ENCODE peak calls at places on chromosomes 3 and 15, in nine cellular contexts. One of them, this sample, is unnamed.
A peak's percentile ranks its signal among the peaks of the same experiment; 100 is the strongest.

GRCh38 chr15:37709669-37710068 is 224.8 kb upstream of the TMCO5A start:
- DNase-seq in A172: no peak
- DNase-seq in naive thymus-derived CD8-positive, alpha-beta T cell: no peak
- DNase-seq in HT1080: no peak
- DNase-seq in ecto neural progenitor cell: no peak
- DNase-seq in T-helper 17 cell: no peak
- DNase-seq in EH: no peak
- DNase-seq in stimulated activated CD4-positive, alpha-beta T cell treated with anti-CD3 and anti-CD28 coated beads, Interleukin-1b, Interleukin-23, amount 100 ng/mL, for 1 hour: no peak
- DNase-seq in heart right ventricle: no peak
- DNase-seq in this sample: no peak

GRCh38 chr3:112653881-112654300 is 12.9 kb upstream of the CCDC80 start:
- DNase-seq in EH: peak; percentile 95
- DNase-seq in stimulated activated CD4-positive, alpha-beta T cell treated with anti-CD3 and anti-CD28 coated beads, Interleukin-1b, Interleukin-23, amount 100 ng/mL, for 1 hour: no peak
- DNase-seq in T-helper 17 cell: no peak
- DNase-seq in heart right ventricle: peak; percentile 79
- DNase-seq in HT1080: peak; percentile 84
- DNase-seq in ecto neural progenitor cell: no peak
- DNase-seq in A172: peak; percentile 69
- DNase-seq in naive thymus-derived CD8-positive, alpha-beta T cell: no peak
- DNase-seq in this sample: peak; percentile 64

GRCh38 chr3:46867550-46867898 is 4.3 kb upstream of the MYL3 start:
- DNase-seq in naive thymus-derived CD8-positive, alpha-beta T cell: no peak
- DNase-seq in ecto neural progenitor cell: no peak
- DNase-seq in HT1080: no peak
- DNase-seq in A172: no peak
- DNase-seq in EH: no peak
- DNase-seq in heart right ventricle: peak; percentile 88
- DNase-seq in stimulated activated CD4-positive, alpha-beta T cell treated with anti-CD3 and anti-CD28 coated beads, Interleukin-1b, Interleukin-23, amount 100 ng/mL, for 1 hour: no peak
- DNase-seq in T-helper 17 cell: no peak
- DNase-seq in this sample: no peak

GRCh38 chr3:141452045-141452444 is 34.8 kb upstream of the RASA2 start:
- DNase-seq in heart right ventricle: no peak
- DNase-seq in EH: peak; percentile 76
- DNase-seq in A172: peak; percentile 40
- DNase-seq in stimulated activated CD4-positive, alpha-beta T cell treated with anti-CD3 and anti-CD28 coated beads, Interleukin-1b, Interleukin-23, amount 100 ng/mL, for 1 hour: no peak
- DNase-seq in naive thymus-derived CD8-positive, alpha-beta T cell: peak; percentile 72
- DNase-seq in HT1080: peak; percentile 64
- DNase-seq in T-helper 17 cell: peak; percentile 22
- DNase-seq in ecto neural progenitor cell: no peak
- DNase-seq in this sample: peak; percentile 31

GRCh38 chr15:59918994-59919951 is 84.8 kb upstream of the FOXB1 start:
- DNase-seq in heart right ventricle: no peak
- DNase-seq in EH: peak; percentile 22
- DNase-seq in ecto neural progenitor cell: no peak
- DNase-seq in stimulated activated CD4-positive, alpha-beta T cell treated with anti-CD3 and anti-CD28 coated beads, Interleukin-1b, Interleukin-23, amount 100 ng/mL, for 1 hour: peak; percentile 13
- DNase-seq in A172: peak; percentile 87
- DNase-seq in naive thymus-derived CD8-positive, alpha-beta T cell: no peak
- DNase-seq in T-helper 17 cell: no peak
- DNase-seq in HT1080: peak; percentile 91
- DNase-seq in this sample: peak; percentile 92

GRCh38 chr3:197487911-197488391 is 67.8 kb downstream of the BDH1 start:
- DNase-seq in stimulated activated CD4-positive, alpha-beta T cell treated with anti-CD3 and anti-CD28 coated beads, Interleukin-1b, Interleukin-23, amount 100 ng/mL, for 1 hour: no peak
- DNase-seq in heart right ventricle: peak; percentile 44
- DNase-seq in HT1080: peak; percentile 98
- DNase-seq in ecto neural progenitor cell: no peak
- DNase-seq in A172: peak; percentile 97
- DNase-seq in naive thymus-derived CD8-positive, alpha-beta T cell: no peak
- DNase-seq in T-helper 17 cell: no peak
- DNase-seq in EH: peak; percentile 99
- DNase-seq in this sample: peak; percentile 94

GRCh38 chr3:38109580-38110313 is 27.2 kb downstream of the ACAA1 start:
- DNase-seq in EH: no peak
- DNase-seq in naive thymus-derived CD8-positive, alpha-beta T cell: no peak
- DNase-seq in HT1080: no peak
- DNase-seq in A172: no peak
- DNase-seq in stimulated activated CD4-positive, alpha-beta T cell treated with anti-CD3 and anti-CD28 coated beads, Interleukin-1b, Interleukin-23, amount 100 ng/mL, for 1 hour: no peak
- DNase-seq in ecto neural progenitor cell: no peak
- DNase-seq in heart right ventricle: no peak
- DNase-seq in T-helper 17 cell: no peak
- DNase-seq in this sample: no peak

GRCh38 chr3:7368597-7368996 is 507.7 kb downstream of the GRM7 start:
- DNase-seq in HT1080: no peak
- DNase-seq in heart right ventricle: no peak
- DNase-seq in naive thymus-derived CD8-positive, alpha-beta T cell: no peak
- DNase-seq in ecto neural progenitor cell: no peak
- DNase-seq in stimulated activated CD4-positive, alpha-beta T cell treated with anti-CD3 and anti-CD28 coated beads, Interleukin-1b, Interleukin-23, amount 100 ng/mL, for 1 hour: no peak
- DNase-seq in A172: no peak
- DNase-seq in EH: no peak
- DNase-seq in T-helper 17 cell: no peak
- DNase-seq in this sample: no peak

GRCh38 chr15:70882361-70882760 is 9.9 kb downstream of the THAP10 start:
- DNase-seq in stimulated activated CD4-positive, alpha-beta T cell treated with anti-CD3 and anti-CD28 coated beads, Interleukin-1b, Interleukin-23, amount 100 ng/mL, for 1 hour: no peak
- DNase-seq in A172: no peak
- DNase-seq in HT1080: peak; percentile 53
- DNase-seq in naive thymus-derived CD8-positive, alpha-beta T cell: no peak
- DNase-seq in EH: no peak
- DNase-seq in heart right ventricle: no peak
- DNase-seq in ecto neural progenitor cell: no peak
- DNase-seq in T-helper 17 cell: no peak
- DNase-seq in this sample: peak; percentile 14

GRCh38 chr15:29451201-29451781 is 181.7 kb upstream of the NSMCE3 start:
- DNase-seq in HT1080: no peak
- DNase-seq in heart right ventricle: no peak
- DNase-seq in EH: no peak
- DNase-seq in naive thymus-derived CD8-positive, alpha-beta T cell: no peak
- DNase-seq in ecto neural progenitor cell: peak; percentile 59
- DNase-seq in A172: no peak
- DNase-seq in T-helper 17 cell: no peak
- DNase-seq in stimulated activated CD4-positive, alpha-beta T cell treated with anti-CD3 and anti-CD28 coated beads, Interleukin-1b, Interleukin-23, amount 100 ng/mL, for 1 hour: no peak
- DNase-seq in this sample: no peak

GRCh38 chr3:27568393-27568792 is 84.2 kb upstream of the SLC4A7 start:
- DNase-seq in EH: peak; percentile 98
- DNase-seq in T-helper 17 cell: no peak
- DNase-seq in naive thymus-derived CD8-positive, alpha-beta T cell: no peak
- DNase-seq in stimulated activated CD4-positive, alpha-beta T cell treated with anti-CD3 and anti-CD28 coated beads, Interleukin-1b, Interleukin-23, amount 100 ng/mL, for 1 hour: no peak
- DNase-seq in A172: peak; percentile 64
- DNase-seq in heart right ventricle: peak; percentile 42
- DNase-seq in ecto neural progenitor cell: no peak
- DNase-seq in HT1080: no peak
- DNase-seq in this sample: peak; percentile 80

GRCh38 chr3:120338517-120338916 is 10.6 kb downstream of the LRRC58 start:
- DNase-seq in EH: no peak
- DNase-seq in stimulated activated CD4-positive, alpha-beta T cell treated with anti-CD3 and anti-CD28 coated beads, Interleukin-1b, Interleukin-23, amount 100 ng/mL, for 1 hour: no peak
- DNase-seq in HT1080: no peak
- DNase-seq in heart right ventricle: no peak
- DNase-seq in T-helper 17 cell: no peak
- DNase-seq in ecto neural progenitor cell: no peak
- DNase-seq in naive thymus-derived CD8-positive, alpha-beta T cell: no peak
- DNase-seq in A172: no peak
- DNase-seq in this sample: no peak

GRCh38 chr3:124097362-124098120 is 105.6 kb upstream of the ROPN1 start:
- DNase-seq in HT1080: peak; percentile 87
- DNase-seq in EH: no peak
- DNase-seq in heart right ventricle: no peak
- DNase-seq in naive thymus-derived CD8-positive, alpha-beta T cell: no peak
- DNase-seq in A172: peak; percentile 56
- DNase-seq in stimulated activated CD4-positive, alpha-beta T cell treated with anti-CD3 and anti-CD28 coated beads, Interleukin-1b, Interleukin-23, amount 100 ng/mL, for 1 hour: no peak
- DNase-seq in ecto neural progenitor cell: no peak
- DNase-seq in T-helper 17 cell: no peak
- DNase-seq in this sample: peak; percentile 13

GRCh38 chr15:63465104-63465503 is 39.3 kb upstream of the USP3 start:
- DNase-seq in EH: peak; percentile 83
- DNase-seq in ecto neural progenitor cell: no peak
- DNase-seq in T-helper 17 cell: no peak
- DNase-seq in naive thymus-derived CD8-positive, alpha-beta T cell: no peak
- DNase-seq in stimulated activated CD4-positive, alpha-beta T cell treated with anti-CD3 and anti-CD28 coated beads, Interleukin-1b, Interleukin-23, amount 100 ng/mL, for 1 hour: no peak
- DNase-seq in HT1080: peak; percentile 32
- DNase-seq in A172: peak; percentile 66
- DNase-seq in heart right ventricle: no peak
- DNase-seq in this sample: peak; percentile 52

GRCh38 chr3:105351821-105352220 is 14.9 kb upstream of the ALCAM start:
- DNase-seq in EH: peak; percentile 76
- DNase-seq in naive thymus-derived CD8-positive, alpha-beta T cell: no peak
- DNase-seq in ecto neural progenitor cell: no peak
- DNase-seq in T-helper 17 cell: no peak
- DNase-seq in HT1080: peak; percentile 88
- DNase-seq in heart right ventricle: no peak
- DNase-seq in A172: peak; percentile 61
- DNase-seq in stimulated activated CD4-positive, alpha-beta T cell treated with anti-CD3 and anti-CD28 coated beads, Interleukin-1b, Interleukin-23, amount 100 ng/mL, for 1 hour: no peak
- DNase-seq in this sample: peak; percentile 75

GRCh38 chr15:86916671-86917450 is 837.2 kb downstream of the AGBL1 start:
- DNase-seq in stimulated activated CD4-positive, alpha-beta T cell treated with anti-CD3 and anti-CD28 coated beads, Interleukin-1b, Interleukin-23, amount 100 ng/mL, for 1 hour: no peak
- DNase-seq in ecto neural progenitor cell: no peak
- DNase-seq in naive thymus-derived CD8-positive, alpha-beta T cell: no peak
- DNase-seq in A172: no peak
- DNase-seq in HT1080: no peak
- DNase-seq in heart right ventricle: peak; percentile 51
- DNase-seq in EH: no peak
- DNase-seq in T-helper 17 cell: no peak
- DNase-seq in this sample: no peak

GRCh38 chr15:42549052-42549491 is 434 bp downstream of the HAUS2 start:
- DNase-seq in A172: peak; percentile 45
- DNase-seq in T-helper 17 cell: no peak
- DNase-seq in EH: peak; percentile 57
- DNase-seq in naive thymus-derived CD8-positive, alpha-beta T cell: no peak
- DNase-seq in ecto neural progenitor cell: no peak
- DNase-seq in HT1080: no peak
- DNase-seq in heart right ventricle: peak; percentile 6
- DNase-seq in stimulated activated CD4-positive, alpha-beta T cell treated with anti-CD3 and anti-CD28 coated beads, Interleukin-1b, Interleukin-23, amount 100 ng/mL, for 1 hour: no peak
- DNase-seq in this sample: no peak

GRCh38 chr3:9124725-9125124 is 124.7 kb downstream of the SRGAP3 start:
- DNase-seq in heart right ventricle: no peak
- DNase-seq in HT1080: no peak
- DNase-seq in ecto neural progenitor cell: no peak
- DNase-seq in EH: no peak
- DNase-seq in A172: no peak
- DNase-seq in naive thymus-derived CD8-positive, alpha-beta T cell: no peak
- DNase-seq in T-helper 17 cell: no peak
- DNase-seq in stimulated activated CD4-positive, alpha-beta T cell treated with anti-CD3 and anti-CD28 coated beads, Interleukin-1b, Interleukin-23, amount 100 ng/mL, for 1 hour: no peak
- DNase-seq in this sample: no peak

This sample was measured in mammary epithelial cell.